ENCODE peak calls at places on chromosomes 5 and 9, in eight cellular contexts. One of them, this sample, is unnamed.

GRCh38 chr9:36928670-36929349 is 105.3 kb downstream of the PAX5 start:
- DNase-seq in cardiac fibroblast: peak
- DNase-seq in K562: no peak
- DNase-seq in upper lobe of left lung: no peak
- DNase-seq in uterus: no peak
- DNase-seq in astrocyte of the spinal cord: peak
- DNase-seq in psoas muscle: no peak
- DNase-seq in lung: no peak
- DNase-seq in this sample: peak

GRCh38 chr9:131330814-131331600 is 41.5 kb downstream of the PLPP7 start:
- DNase-seq in cardiac fibroblast: no peak
- DNase-seq in K562: peak
- DNase-seq in upper lobe of left lung: no peak
- DNase-seq in uterus: no peak
- DNase-seq in astrocyte of the spinal cord: no peak
- DNase-seq in psoas muscle: no peak
- DNase-seq in lung: no peak
- DNase-seq in this sample: no peak

GRCh38 chr9:38371495-38371894 is 21.0 kb upstream of the ALDH1B1 start:
- DNase-seq in cardiac fibroblast: peak
- DNase-seq in K562: peak
- DNase-seq in upper lobe of left lung: peak
- DNase-seq in uterus: peak
- DNase-seq in astrocyte of the spinal cord: no peak
- DNase-seq in psoas muscle: no peak
- DNase-seq in lung: no peak
- DNase-seq in this sample: peak

GRCh38 chr5:85651744-85652143 is 966.0 kb upstream of the COX7C start:
- DNase-seq in cardiac fibroblast: no peak
- DNase-seq in K562: peak
- DNase-seq in upper lobe of left lung: no peak
- DNase-seq in uterus: no peak
- DNase-seq in astrocyte of the spinal cord: no peak
- DNase-seq in psoas muscle: no peak
- DNase-seq in lung: no peak
- DNase-seq in this sample: no peak

GRCh38 chr5:128254789-128255188 is 171.2 kb downstream of the SLC12A2 start:
- DNase-seq in cardiac fibroblast: peak
- DNase-seq in K562: no peak
- DNase-seq in upper lobe of left lung: no peak
- DNase-seq in uterus: no peak
- DNase-seq in astrocyte of the spinal cord: peak
- DNase-seq in psoas muscle: no peak
- DNase-seq in lung: no peak
- DNase-seq in this sample: peak

GRCh38 chr9:3237121-3237520 is 288.7 kb downstream of the RFX3 start:
- DNase-seq in cardiac fibroblast: peak
- DNase-seq in K562: no peak
- DNase-seq in upper lobe of left lung: no peak
- DNase-seq in uterus: no peak
- DNase-seq in astrocyte of the spinal cord: no peak
- DNase-seq in psoas muscle: no peak
- DNase-seq in lung: no peak
- DNase-seq in this sample: no peak

GRCh38 chr9:114116061-114116747 is 17.1 kb upstream of the KIF12 start:
- DNase-seq in cardiac fibroblast: no peak
- DNase-seq in K562: no peak
- DNase-seq in upper lobe of left lung: no peak
- DNase-seq in uterus: no peak
- DNase-seq in astrocyte of the spinal cord: no peak
- DNase-seq in psoas muscle: no peak
- DNase-seq in lung: no peak
- DNase-seq in this sample: no peak

GRCh38 chr9:134707031-134707680 is 65.6 kb downstream of the COL5A1 start:
- DNase-seq in cardiac fibroblast: peak
- DNase-seq in K562: no peak
- DNase-seq in upper lobe of left lung: peak
- DNase-seq in uterus: peak
- DNase-seq in astrocyte of the spinal cord: peak
- DNase-seq in psoas muscle: peak
- DNase-seq in lung: peak
- DNase-seq in this sample: no peak

GRCh38 chr5:72178910-72179815 is 71.9 kb downstream of the MAP1B start:
- DNase-seq in cardiac fibroblast: peak
- DNase-seq in K562: no peak
- DNase-seq in upper lobe of left lung: no peak
- DNase-seq in uterus: peak
- DNase-seq in astrocyte of the spinal cord: peak
- DNase-seq in psoas muscle: peak
- DNase-seq in lung: peak
- DNase-seq in this sample: peak

GRCh38 chr5:148855249-148856008 is 29.0 kb downstream of the ADRB2 start:
- DNase-seq in cardiac fibroblast: no peak
- DNase-seq in K562: no peak
- DNase-seq in upper lobe of left lung: no peak
- DNase-seq in uterus: no peak
- DNase-seq in astrocyte of the spinal cord: no peak
- DNase-seq in psoas muscle: no peak
- DNase-seq in lung: no peak
- DNase-seq in this sample: no peak

GRCh38 chr9:34098307-34098706 is 28.2 kb downstream of the DCAF12 start:
- DNase-seq in cardiac fibroblast: no peak
- DNase-seq in K562: no peak
- DNase-seq in upper lobe of left lung: no peak
- DNase-seq in uterus: no peak
- DNase-seq in astrocyte of the spinal cord: no peak
- DNase-seq in psoas muscle: no peak
- DNase-seq in lung: no peak
- DNase-seq in this sample: no peak

GRCh38 chr5:127577458-127577857 is 60.0 kb downstream of the PRRC1 start:
- DNase-seq in cardiac fibroblast: peak
- DNase-seq in K562: no peak
- DNase-seq in upper lobe of left lung: no peak
- DNase-seq in uterus: no peak
- DNase-seq in astrocyte of the spinal cord: peak
- DNase-seq in psoas muscle: no peak
- DNase-seq in lung: no peak
- DNase-seq in this sample: no peak

GRCh38 chr5:132546108-132546507 is 2.8 kb upstream of the IL5 start:
- DNase-seq in cardiac fibroblast: no peak
- DNase-seq in K562: no peak
- DNase-seq in upper lobe of left lung: no peak
- DNase-seq in uterus: no peak
- DNase-seq in astrocyte of the spinal cord: no peak
- DNase-seq in psoas muscle: no peak
- DNase-seq in lung: no peak
- DNase-seq in this sample: no peak

GRCh38 chr5:54022156-54022685 is 288.2 kb downstream of the ARL15 start:
- DNase-seq in cardiac fibroblast: no peak
- DNase-seq in K562: peak
- DNase-seq in upper lobe of left lung: no peak
- DNase-seq in uterus: no peak
- DNase-seq in astrocyte of the spinal cord: no peak
- DNase-seq in psoas muscle: no peak
- DNase-seq in lung: no peak
- DNase-seq in this sample: no peak

GRCh38 chr9:126479515-126479914 is 134.2 kb upstream of the LMX1B start:
- DNase-seq in cardiac fibroblast: no peak
- DNase-seq in K562: no peak
- DNase-seq in upper lobe of left lung: no peak
- DNase-seq in uterus: no peak
- DNase-seq in astrocyte of the spinal cord: no peak
- DNase-seq in psoas muscle: no peak
- DNase-seq in lung: no peak
- DNase-seq in this sample: no peak

GRCh38 chr9:126483468-126484056 is 130.2 kb upstream of the LMX1B start:
- DNase-seq in cardiac fibroblast: no peak
- DNase-seq in K562: no peak
- DNase-seq in upper lobe of left lung: no peak
- DNase-seq in uterus: no peak
- DNase-seq in astrocyte of the spinal cord: no peak
- DNase-seq in psoas muscle: no peak
- DNase-seq in lung: no peak
- DNase-seq in this sample: no peak

GRCh38 chr9:126480810-126481209 is 132.9 kb upstream of the LMX1B start:
- DNase-seq in cardiac fibroblast: no peak
- DNase-seq in K562: no peak
- DNase-seq in upper lobe of left lung: no peak
- DNase-seq in uterus: no peak
- DNase-seq in astrocyte of the spinal cord: no peak
- DNase-seq in psoas muscle: no peak
- DNase-seq in lung: no peak
- DNase-seq in this sample: no peak

GRCh38 chr9:126481862-126482261 is 131.9 kb upstream of the LMX1B start:
- DNase-seq in cardiac fibroblast: no peak
- DNase-seq in K562: no peak
- DNase-seq in upper lobe of left lung: no peak
- DNase-seq in uterus: no peak
- DNase-seq in astrocyte of the spinal cord: no peak
- DNase-seq in psoas muscle: no peak
- DNase-seq in lung: no peak
- DNase-seq in this sample: no peak

DNA sequence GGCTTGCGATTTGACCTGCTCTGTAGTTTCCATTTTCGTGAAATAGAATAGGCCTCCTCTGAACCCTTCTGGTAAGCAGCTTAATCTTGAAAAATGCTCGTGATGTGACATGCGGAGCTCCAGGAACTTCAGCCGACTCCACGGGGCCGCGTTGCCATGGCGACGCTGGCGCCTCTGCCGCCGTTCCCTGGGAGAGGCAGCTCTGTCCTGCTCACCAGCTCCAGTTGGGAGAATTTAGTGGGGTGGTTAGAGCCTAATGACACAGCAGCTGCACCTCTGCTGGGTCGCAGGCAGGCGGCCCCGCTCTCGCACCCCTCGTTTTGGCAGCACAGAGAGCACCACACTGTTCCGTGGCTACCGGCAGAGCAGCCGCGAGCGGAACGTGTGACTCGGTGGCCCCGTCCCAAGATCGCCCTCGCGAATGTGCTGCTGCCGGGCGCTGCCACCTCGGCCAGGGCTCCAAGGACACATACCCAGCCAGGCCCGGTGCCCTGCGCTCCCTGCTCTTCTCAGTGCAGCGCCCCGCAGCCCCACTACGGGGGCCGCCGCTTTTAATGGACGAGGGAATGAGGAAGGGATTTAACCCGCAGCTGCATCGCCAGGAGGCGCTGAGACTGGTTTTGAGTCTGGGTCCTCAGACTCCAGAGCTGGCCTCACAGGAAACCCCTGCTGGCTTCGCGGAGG is 131.2 kb upstream of the LMX1B start:
- DNase-seq in cardiac fibroblast: peak
- DNase-seq in K562: no peak
- DNase-seq in upper lobe of left lung: no peak
- DNase-seq in uterus: no peak
- DNase-seq in astrocyte of the spinal cord: peak
- DNase-seq in psoas muscle: peak
- DNase-seq in lung: no peak
- DNase-seq in this sample: no peak
- TF ChIP-seq CTCF in cardiac fibroblast: no peak
- TF ChIP-seq CTCF in K562: no peak
- TF ChIP-seq CTCF in upper lobe of left lung: no peak
- TF ChIP-seq CTCF in uterus: no peak
- TF ChIP-seq CTCF in astrocyte of the spinal cord: peak
- TF ChIP-seq CTCF in psoas muscle: no peak
- TF ChIP-seq CTCF in lung: no peak
- TF ChIP-seq CTCF in this sample: no peak

DNA sequence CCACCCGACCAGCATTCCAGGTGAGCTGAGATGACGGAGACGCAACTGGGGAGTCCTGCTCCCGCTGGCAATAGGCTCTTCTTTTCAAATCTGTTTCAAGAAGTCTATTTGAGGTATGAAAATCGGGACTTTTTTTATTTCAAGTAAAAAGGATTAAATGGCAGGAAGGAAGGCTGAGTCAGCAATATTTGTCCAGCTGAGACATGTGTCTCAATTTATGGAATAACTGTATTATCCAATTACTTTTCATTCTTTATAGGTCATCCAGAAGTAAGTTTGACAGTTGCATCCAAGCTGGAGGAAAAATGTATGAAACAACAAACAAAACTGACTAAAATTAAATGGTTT is 221.1 kb downstream of the NR2F1-AS1 start:
- DNase-seq in cardiac fibroblast: no peak
- DNase-seq in K562: no peak
- DNase-seq in upper lobe of left lung: no peak
- DNase-seq in uterus: no peak
- DNase-seq in astrocyte of the spinal cord: peak
- DNase-seq in psoas muscle: no peak
- DNase-seq in lung: no peak
- DNase-seq in this sample: no peak
- H3K4me3 ChIP-seq in cardiac fibroblast: peak
- H3K4me3 ChIP-seq in K562: no peak
- H3K4me3 ChIP-seq in upper lobe of left lung: no peak
- H3K4me3 ChIP-seq in uterus: no peak
- H3K4me3 ChIP-seq in astrocyte of the spinal cord: no peak
- H3K4me3 ChIP-seq in psoas muscle: no peak
- H3K4me3 ChIP-seq in lung: no peak
- H3K4me3 ChIP-seq in this sample: no peak

GRCh38 chr9:136564379-136564988 is 18.6 kb upstream of the NOTCH1 start:
- DNase-seq in cardiac fibroblast: peak
- DNase-seq in K562: peak
- DNase-seq in upper lobe of left lung: peak
- DNase-seq in uterus: peak
- DNase-seq in astrocyte of the spinal cord: peak
- DNase-seq in psoas muscle: peak
- DNase-seq in lung: peak
- DNase-seq in this sample: no peak
- TF ChIP-seq CTCF in cardiac fibroblast: peak
- TF ChIP-seq CTCF in K562: peak
- TF ChIP-seq CTCF in upper lobe of left lung: peak
- TF ChIP-seq CTCF in uterus: peak
- TF ChIP-seq CTCF in astrocyte of the spinal cord: no peak
- TF ChIP-seq CTCF in psoas muscle: no peak
- TF ChIP-seq CTCF in lung: no peak
- TF ChIP-seq CTCF in this sample: no peak

GRCh38 chr9:35688558-35689350 is 971 bp downstream of the TPM2 start:
- DNase-seq in cardiac fibroblast: peak
- DNase-seq in K562: no peak
- DNase-seq in upper lobe of left lung: no peak
- DNase-seq in uterus: no peak
- DNase-seq in astrocyte of the spinal cord: peak
- DNase-seq in psoas muscle: no peak
- DNase-seq in lung: no peak
- DNase-seq in this sample: peak

GRCh38 chr9:35689351-35689600 is 449 bp downstream of the TPM2 start:
- DNase-seq in cardiac fibroblast: no peak
- DNase-seq in K562: no peak
- DNase-seq in upper lobe of left lung: no peak
- DNase-seq in uterus: no peak
- DNase-seq in astrocyte of the spinal cord: no peak
- DNase-seq in psoas muscle: no peak
- DNase-seq in lung: no peak
- DNase-seq in this sample: no peak

GRCh38 chr9:35686222-35687203 is 3.2 kb downstream of the TPM2 start:
- DNase-seq in cardiac fibroblast: peak
- DNase-seq in K562: no peak
- DNase-seq in upper lobe of left lung: peak
- DNase-seq in uterus: no peak
- DNase-seq in astrocyte of the spinal cord: peak
- DNase-seq in psoas muscle: no peak
- DNase-seq in lung: no peak
- DNase-seq in this sample: no peak

GRCh38 chr9:35687306-35687705 is 2.4 kb downstream of the TPM2 start:
- DNase-seq in cardiac fibroblast: no peak
- DNase-seq in K562: no peak
- DNase-seq in upper lobe of left lung: no peak
- DNase-seq in uterus: no peak
- DNase-seq in astrocyte of the spinal cord: no peak
- DNase-seq in psoas muscle: no peak
- DNase-seq in lung: no peak
- DNase-seq in this sample: no peak

GRCh38 chr9:35687972-35688557 is 1.7 kb downstream of the TPM2 start:
- DNase-seq in cardiac fibroblast: no peak
- DNase-seq in K562: no peak
- DNase-seq in upper lobe of left lung: no peak
- DNase-seq in uterus: no peak
- DNase-seq in astrocyte of the spinal cord: no peak
- DNase-seq in psoas muscle: peak
- DNase-seq in lung: no peak
- DNase-seq in this sample: no peak
- H3K4me3 ChIP-seq in cardiac fibroblast: peak
- H3K4me3 ChIP-seq in K562: no peak
- H3K4me3 ChIP-seq in upper lobe of left lung: peak
- H3K4me3 ChIP-seq in uterus: peak
- H3K4me3 ChIP-seq in astrocyte of the spinal cord: peak
- H3K4me3 ChIP-seq in psoas muscle: peak
- H3K4me3 ChIP-seq in lung: peak
- H3K4me3 ChIP-seq in this sample: peak